ENCODE peak calls at places on chromosomes 4 and X, in ten cellular contexts. J is endothelial cell of umbilical vein, R is A549, H is H1, M is upper lobe of left lung, F is transverse colon, W is Peyer's patch, V is gastrocnemius medialis, U is IMR-90, I is sigmoid colon. G is an unnamed sample.

GRCh38 chr4:1850276-1850675 is 5.7 kb downstream of the LETM1 start:
- DNase-seq in J (no peak), R (no peak), H (no peak), M (no peak), F (no peak), W (no peak), V (no peak), U (no peak), I (no peak), G (no peak)

GRCh38 chr4:125781656-125782055 is 466.9 kb downstream of the FAT4 start:
- DNase-seq in J (no peak), R (no peak), H (no peak), M (no peak), F (no peak), W (no peak), V (no peak), U (no peak), I (no peak), G (no peak)

GRCh38 chr4:38583102-38583501 is 80.9 kb upstream of the KLF3 start:
- DNase-seq in J (no peak), R (no peak), H (no peak), M (no peak), F (no peak), W (no peak), V (no peak), U (no peak), I (no peak), G (no peak)

GRCh38 chr4:94452476-94453300 is 946 bp downstream of the PDLIM5 start:
- DNase-seq in J (peak), R (peak), H (peak), M (peak), F (peak), W (peak), V (peak), U (peak), I (peak), G (peak)

GRCh38 chr4:111847256-111848108 is 297.8 kb upstream of the FAM241A start:
- DNase-seq in J (no peak), R (no peak), H (no peak), M (no peak), F (no peak), W (no peak), V (no peak), U (no peak), I (no peak), G (no peak)

GRCh38 chr4:55635282-55635681 is 816 bp downstream of the NMU start:
- DNase-seq in J (no peak), R (no peak), H (no peak), M (no peak), F (no peak), W (no peak), V (no peak), U (no peak), I (no peak), G (no peak)

GRCh38 chr4:105352826-105353225 is 121.0 kb downstream of the PPA2 start:
- DNase-seq in J (no peak), R (no peak), H (no peak), M (no peak), F (no peak), W (no peak), V (no peak), U (peak), I (no peak), G (no peak)

GRCh38 chrX:45714864-45715263 is 514.2 kb upstream of the DIPK2B start:
- DNase-seq in J (peak), R (no peak), H (no peak), M (peak), F (peak), W (peak), V (no peak), U (peak), I (no peak), G (no peak)

GRCh38 chrX:66635360-66635759 is 3.5 kb downstream of the EDA2R start:
- DNase-seq in J (peak), R (no peak), H (no peak), M (no peak), F (no peak), W (no peak), V (no peak), U (peak), I (no peak), G (no peak)

GRCh38 chr4:36772154-36772516 is 472.4 kb upstream of the NWD2 start:
- DNase-seq in J (no peak), R (no peak), H (no peak), M (no peak), F (no peak), W (no peak), V (no peak), U (no peak), I (no peak), G (no peak)

GRCh38 chrX:52424658-52425057 is 55.8 kb downstream of the XAGE2 start:
- DNase-seq in J (no peak), R (no peak), H (no peak), M (no peak), F (no peak), W (no peak), V (no peak), U (peak), I (no peak), G (no peak)

GRCh38 chr4:147192679-147193078 is 247.0 kb upstream of the TTC29 start:
- DNase-seq in J (no peak), R (no peak), H (no peak), M (no peak), F (no peak), W (no peak), V (no peak), U (no peak), I (no peak), G (no peak)

GRCh38 chr4:152591361-152591760 is 55.5 kb upstream of the FBXW7 start:
- DNase-seq in J (peak), R (no peak), H (peak), M (peak), F (peak), W (peak), V (no peak), U (peak), I (peak), G (peak)

GRCh38 chr4:25154594-25155265 is 5.5 kb downstream of the SEPSECS start:
- DNase-seq in J (no peak), R (no peak), H (no peak), M (no peak), F (peak), W (peak), V (no peak), U (no peak), I (no peak), G (no peak)

GRCh38 chrX:18885317-18886004 is 98.5 kb downstream of the PHKA2 start:
- DNase-seq in J (peak), R (no peak), H (no peak), M (no peak), F (no peak), W (no peak), V (no peak), U (peak), I (peak), G (peak)

GRCh38 chrX:134782796-134783195 is 124.5 kb upstream of the PLAC1 start:
- DNase-seq in J (peak), R (no peak), H (no peak), M (no peak), F (no peak), W (no peak), V (no peak), U (peak), I (no peak), G (no peak)

GRCh38 chrX:103628386-103629290 is at the start of gene TCEAL1:
- DNase-seq in J (peak), R (no peak), H (peak), M (peak), F (peak), W (peak), V (peak), U (peak), I (peak), G (peak)
- TF ChIP-seq POLR2A in J (no peak), R (no peak), H (no peak), M (peak), F (no peak), W (no peak), V (no peak), U (no peak), I (peak), G (no peak)

DNA sequence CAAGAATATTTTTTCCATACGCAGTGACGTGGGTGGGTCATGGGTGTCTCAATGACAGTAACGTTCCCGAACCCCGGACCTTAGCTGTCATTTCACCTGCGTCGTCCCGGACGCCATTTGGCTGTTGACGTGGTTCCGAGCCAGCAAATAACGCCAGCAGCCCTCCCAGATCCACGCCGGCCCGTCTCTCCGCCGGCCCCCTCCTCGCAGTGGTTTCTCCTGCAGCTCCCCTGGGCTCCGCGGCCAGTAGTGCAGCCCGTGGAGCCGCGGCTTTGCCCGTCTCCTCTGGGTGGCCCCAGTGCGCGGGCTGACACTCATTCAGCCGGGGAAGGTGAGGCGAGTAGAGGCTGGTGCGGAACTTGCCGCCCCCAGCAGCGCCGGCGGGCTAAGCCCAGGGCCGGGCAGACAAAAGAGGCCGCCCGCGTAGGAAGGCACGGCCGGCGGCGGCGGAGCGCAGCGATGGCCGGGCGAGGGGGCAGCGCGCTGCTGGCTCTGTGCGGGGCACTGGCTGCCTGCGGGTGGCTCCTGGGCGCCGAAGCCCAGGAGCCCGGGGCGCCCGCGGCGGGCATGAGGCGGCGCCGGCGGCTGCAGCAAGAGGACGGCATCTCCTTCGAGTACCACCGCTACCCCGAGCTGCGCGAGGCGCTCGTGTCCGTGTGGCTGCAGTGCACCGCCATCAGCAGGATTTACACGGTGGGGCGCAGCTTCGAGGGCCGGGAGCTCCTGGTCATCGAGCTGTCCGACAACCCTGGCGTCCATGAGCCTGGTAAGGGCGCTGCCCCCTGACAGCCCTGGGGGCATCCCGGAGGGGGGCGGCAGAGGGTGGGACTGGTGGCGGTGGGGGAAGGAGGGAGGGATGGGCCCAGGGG is at the start of gene CPE:
- DNase-seq in J (peak), R (peak), H (peak), M (peak), F (peak), W (peak), V (peak), U (peak), I (peak), G (peak)
- TF ChIP-seq POLR2A in J (no peak), R (peak), H (peak), M (peak), F (peak), W (peak), V (peak), U (no peak), I (peak), G (no peak)

GRCh38 chr4:109977854-109978501 is 65.3 kb downstream of the EGF start:
- DNase-seq in J (peak), R (peak), H (no peak), M (no peak), F (no peak), W (no peak), V (no peak), U (peak), I (no peak), G (no peak)
- TF ChIP-seq POLR2A in J (no peak), R (no peak), H (no peak), M (no peak), F (no peak), W (no peak), V (no peak), U (no peak), I (no peak), G (no peak)

DNA sequence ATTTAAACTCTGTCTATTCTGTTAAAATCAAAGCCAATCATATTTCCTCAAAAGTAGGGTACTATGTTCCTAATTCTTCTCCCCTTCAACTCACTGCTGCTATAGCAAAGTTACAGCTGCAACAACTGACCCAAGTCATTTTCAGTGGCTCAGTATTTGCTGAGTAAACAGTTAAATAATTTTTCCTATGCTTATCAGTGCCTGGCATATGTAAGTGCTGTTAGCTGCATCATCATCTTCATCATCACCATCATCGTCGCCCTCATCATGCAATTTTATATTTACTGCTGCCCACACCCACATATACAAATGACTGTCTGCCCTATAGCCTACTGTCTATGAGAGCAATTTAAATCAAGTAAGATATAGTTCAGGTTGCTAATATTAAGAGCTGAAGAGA is 21.9 kb downstream of the COQ2 start:
- DNase-seq in J (no peak), R (no peak), H (no peak), M (no peak), F (no peak), W (no peak), V (no peak), U (no peak), I (no peak), G (no peak)
- TF ChIP-seq POLR2A in J (no peak), R (no peak), H (no peak), M (no peak), F (no peak), W (no peak), V (no peak), U (no peak), I (no peak), G (no peak)

GRCh38 chr4:114598191-114599121 is at the start of gene UGT8:
- DNase-seq in J (peak), R (no peak), H (peak), M (peak), F (peak), W (peak), V (no peak), U (no peak), I (no peak), G (peak)
- TF ChIP-seq POLR2A in J (no peak), R (no peak), H (peak), M (no peak), F (peak), W (peak), V (no peak), U (no peak), I (no peak), G (no peak)

DNA sequence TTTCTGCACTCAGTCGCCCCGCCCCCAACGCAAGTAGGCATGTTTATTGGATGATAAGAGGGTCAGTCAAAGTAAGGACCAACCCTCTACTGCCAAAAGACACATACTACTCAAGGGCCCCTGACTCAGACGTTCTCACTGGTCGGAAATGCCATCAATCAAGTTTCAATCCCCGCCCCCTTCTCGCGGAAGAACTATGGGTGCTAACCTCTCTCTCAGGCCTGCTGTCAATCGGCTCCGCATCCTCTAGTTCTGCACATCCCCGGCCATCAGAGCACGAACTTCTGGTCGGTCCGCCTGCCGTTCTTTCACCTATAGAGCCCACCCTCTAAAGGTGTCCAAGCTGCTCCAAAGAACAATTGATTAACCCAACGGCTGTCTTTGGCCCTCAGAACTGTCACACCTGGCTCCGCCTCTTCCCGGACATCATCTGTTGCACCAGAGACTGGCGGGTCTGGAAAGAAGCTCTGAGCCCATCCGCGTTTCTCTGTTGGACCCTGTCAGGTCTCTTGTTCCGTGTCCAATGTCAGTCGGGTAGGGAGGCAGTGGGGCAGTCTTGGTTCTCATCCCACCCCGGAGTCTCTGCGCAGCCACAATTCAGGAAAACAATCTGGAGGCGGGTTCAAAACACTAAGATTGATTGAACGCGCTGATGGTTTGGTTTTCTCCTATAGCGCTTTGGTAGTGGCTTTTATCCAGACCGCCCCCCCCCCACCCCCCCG is 15.2 kb downstream of the NDUFB11 start:
- DNase-seq in J (peak), R (peak), H (peak), M (peak), F (peak), W (peak), V (peak), U (peak), I (peak), G (peak)
- TF ChIP-seq POLR2A in J (peak), R (peak), H (no peak), M (peak), F (peak), W (peak), V (no peak), U (no peak), I (no peak), G (no peak)

GRCh38 chr4:90540536-90540935 is 413.3 kb downstream of the CCSER1 start:
- DNase-seq in J (no peak), R (no peak), H (no peak), M (no peak), F (no peak), W (no peak), V (no peak), U (no peak), I (no peak), G (no peak)
- TF ChIP-seq POLR2A in J (no peak), R (no peak), H (no peak), M (no peak), F (no peak), W (no peak), V (no peak), U (no peak), I (no peak), G (no peak)

GRCh38 chr4:75723802-75724065 is 643 bp upstream of the USO1 start:
- DNase-seq in J (no peak), R (no peak), H (no peak), M (no peak), F (no peak), W (no peak), V (no peak), U (no peak), I (no peak), G (no peak)

GRCh38 chr4:75724066-75724866 is at the start of gene USO1:
- DNase-seq in J (peak), R (peak), H (peak), M (peak), F (peak), W (peak), V (peak), U (peak), I (peak), G (peak)

GRCh38 chr4:75723117-75723801 is 1.1 kb upstream of the USO1 start:
- DNase-seq in J (peak), R (no peak), H (peak), M (no peak), F (no peak), W (no peak), V (no peak), U (peak), I (no peak), G (no peak)

GRCh38 chr4:75726577-75726976 is 2.2 kb downstream of the USO1 start:
- DNase-seq in J (no peak), R (no peak), H (peak), M (no peak), F (no peak), W (no peak), V (no peak), U (peak), I (no peak), G (no peak)

DNA sequence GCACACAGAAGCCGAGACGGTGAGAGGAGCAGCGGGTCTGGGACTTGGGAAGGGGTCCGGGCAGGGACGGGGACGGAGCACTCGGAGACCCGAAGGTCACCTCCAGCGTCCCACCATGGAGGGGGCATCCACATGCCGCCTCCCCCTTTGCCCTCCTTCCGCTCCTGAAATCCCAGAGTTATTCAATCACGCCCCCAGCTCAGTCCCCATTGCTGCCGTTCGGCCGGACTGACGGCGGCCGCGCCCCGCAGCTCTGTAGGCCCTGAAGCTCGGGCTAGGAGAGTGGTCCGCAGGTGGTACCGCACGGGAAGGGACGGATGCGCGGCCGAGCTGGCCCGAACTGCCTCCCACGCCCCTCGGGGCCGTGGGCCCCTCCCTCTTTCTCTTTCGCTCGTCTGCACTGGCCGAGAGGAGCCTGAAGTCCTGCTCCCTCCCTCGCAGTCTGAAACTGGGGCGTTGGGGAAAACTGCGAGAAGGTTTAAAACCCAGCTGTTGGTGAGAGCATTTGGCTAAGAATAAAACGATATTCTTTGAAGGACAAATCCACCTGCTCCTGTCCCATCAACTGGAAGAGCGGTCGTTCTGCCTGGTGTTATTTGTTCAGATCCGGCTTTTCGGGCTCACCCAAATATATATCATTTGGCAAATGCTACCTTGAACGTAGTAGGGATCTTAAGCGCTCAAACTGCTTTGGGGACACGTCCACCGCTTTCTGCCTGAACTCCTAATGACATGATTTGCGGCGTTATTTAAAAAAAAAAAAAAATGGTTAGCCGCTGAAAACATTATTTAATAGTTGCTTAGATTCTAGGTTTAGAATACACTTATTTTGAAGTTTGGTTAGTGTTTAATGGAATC is 719 bp downstream of the USO1 start:
- DNase-seq in J (peak), R (peak), H (peak), M (peak), F (peak), W (peak), V (peak), U (peak), I (peak), G (peak)
- TF ChIP-seq POLR2A in J (no peak), R (peak), H (peak), M (no peak), F (no peak), W (no peak), V (peak), U (peak), I (peak), G (no peak)